ENCODE peak calls at places on chromosomes 4 and X, in seven cellular contexts. Z, E, Q, W, N, O and C are unnamed samples. For H3K36me3 and H3K27me3, the result is how much of the 10 kb centered on the place peaks cover.

GRCh38 chr4:25552580-25553271 is 102.9 kb upstream of the SLC34A2 start:
- DNase-seq in N (no peak), O (no peak), E (peak), W (no peak), Q (peak), Z (peak), C (no peak)

GRCh38 chr4:154622598-154622997 is 10.1 kb upstream of the FGG start:
- DNase-seq in Q (no peak), N (no peak), Z (no peak), O (no peak), W (no peak), E (no peak), C (no peak)

GRCh38 chr4:133188433-133189175 is 39.5 kb downstream of the PCDH10 start:
- DNase-seq in Z (no peak), Q (no peak), N (no peak), O (no peak), E (no peak), W (no peak), C (no peak)

GRCh38 chr4:164081371-164081770 is 586.9 kb downstream of the TMA16 start:
- DNase-seq in N (no peak), O (no peak), E (no peak), Z (no peak), W (no peak), Q (no peak), C (no peak)

GRCh38 chr4:169315530-169316306 is 45.0 kb upstream of the SH3RF1 start:
- DNase-seq in W (no peak), E (no peak), Q (no peak), Z (no peak), N (no peak), O (no peak), C (no peak)

GRCh38 chr4:67687639-67688038 is 13.3 kb downstream of the UBA6 start:
- DNase-seq in Z (no peak), W (no peak), E (no peak), N (no peak), Q (no peak), O (no peak), C (no peak)

GRCh38 chr4:64144994-64145393 is 264.3 kb downstream of the TECRL start:
- DNase-seq in O (no peak), N (no peak), Z (no peak), W (no peak), E (no peak), Q (peak), C (no peak)

GRCh38 chr4:60683953-60684352 is 516.2 kb upstream of the ADGRL3 start:
- DNase-seq in Z (no peak), E (no peak), O (no peak), Q (no peak), W (no peak), N (peak), C (no peak)

GRCh38 chr4:126761947-126762650 is 870.7 kb upstream of the INTU start:
- DNase-seq in O (no peak), W (no peak), Z (no peak), Q (no peak), N (no peak), E (no peak), C (no peak)

GRCh38 chrX:23935116-23935515 is 27.3 kb downstream of the CXorf58 start:
- DNase-seq in Q (no peak), O (no peak), W (no peak), Z (no peak), N (no peak), E (no peak), C (no peak)

GRCh38 chr4:140497776-140498636 is at the start of gene MGAT4D:
- DNase-seq in E (no peak), W (no peak), O (no peak), Z (peak), N (no peak), Q (no peak), C (no peak)

GRCh38 chr4:137819964-137820383 is 287.7 kb upstream of the PCDH18 start:
- DNase-seq in Z (peak), N (no peak), O (no peak), E (no peak), Q (no peak), W (no peak), C (no peak)

DNA sequence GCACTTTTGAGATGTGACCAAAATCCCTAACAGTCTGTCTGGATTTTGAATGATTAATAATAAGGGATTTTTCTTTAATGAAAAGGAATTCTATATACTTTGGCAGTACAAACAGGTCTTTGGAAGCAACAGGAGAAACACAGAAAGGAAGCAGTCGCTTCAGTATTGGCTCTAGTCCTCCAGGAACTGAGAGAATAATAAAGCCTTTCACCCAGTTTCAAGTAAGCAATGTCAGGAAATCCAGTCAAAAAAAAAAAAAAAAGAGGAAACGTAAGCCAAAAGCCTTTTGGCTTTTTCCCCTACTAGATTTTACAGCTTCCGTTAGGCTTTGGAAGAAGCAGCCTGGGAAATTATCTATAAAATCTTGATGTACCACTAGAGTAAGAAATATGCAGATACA is 61.7 kb upstream of the HDAC8 start:
- DNase-seq in W (no peak), N (no peak), O (no peak), Q (no peak), Z (no peak), E (no peak), C (no peak)
- H3K27ac ChIP-seq in W (no peak), N (no peak), O (no peak), Q (peak), Z (no peak), E (no peak), C (no peak)

DNA sequence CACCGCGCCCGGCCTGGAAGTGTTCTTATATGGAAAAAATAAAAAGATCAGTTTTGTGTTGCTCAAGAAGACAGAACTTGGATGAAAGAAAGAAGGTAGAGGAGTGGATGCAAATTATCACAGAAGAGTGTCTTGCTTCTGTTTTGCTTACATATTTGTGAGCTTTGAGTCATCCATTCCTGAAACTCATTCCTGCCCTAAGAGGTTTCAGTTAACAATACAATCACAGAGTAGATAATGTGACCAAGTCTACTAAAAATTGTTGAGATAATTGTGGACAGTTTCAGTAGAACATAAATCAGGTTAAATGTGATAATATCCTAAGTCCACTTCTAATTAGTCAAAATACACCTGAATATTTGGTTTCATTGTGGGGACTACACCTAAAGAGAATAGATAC is 26.4 kb upstream of the LRCH2 start:
- DNase-seq in Z (no peak), N (no peak), Q (no peak), E (no peak), W (no peak), O (no peak), C (no peak)
- H3K36me3 ChIP-seq in Z (under half), N (under half), Q (under half), E (under half), W (under half), O (under half), C (under half)

DNA sequence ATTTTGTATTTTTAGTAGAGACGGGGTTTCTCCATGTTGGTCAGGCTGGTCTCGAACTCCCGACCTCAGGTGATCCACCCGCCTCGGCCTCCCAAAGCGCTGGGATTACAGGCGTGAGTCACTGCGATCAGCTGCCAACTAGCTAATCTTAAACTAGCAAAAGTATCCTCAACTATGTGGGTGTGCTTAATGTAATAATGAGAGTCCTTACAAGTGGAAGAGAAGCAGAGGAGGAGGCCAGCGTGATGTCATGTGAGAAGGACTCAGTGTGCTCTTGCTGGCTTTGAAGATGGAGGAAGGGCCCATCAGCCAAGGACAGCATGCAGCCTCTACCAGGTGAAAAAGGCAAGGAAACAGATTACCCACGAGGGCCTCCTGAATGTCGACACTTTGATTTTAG is 19.6 kb downstream of the SCD5 start:
- DNase-seq in N (no peak), Q (no peak), W (no peak), E (no peak), Z (no peak), O (no peak), C (no peak)
- H3K27me3 ChIP-seq in N (under half), Q (under half), W (under half), E (under half), Z (under half), O (under half), C (under half)

GRCh38 chr4:94561249-94562024 is 109.7 kb downstream of the PDLIM5 start:
- DNase-seq in E (no peak), W (no peak), N (no peak), O (no peak), Z (no peak), Q (no peak), C (no peak)
- H3K27ac ChIP-seq in E (peak), W (peak), N (peak), O (peak), Z (no peak), Q (peak), C (no peak)

DNA sequence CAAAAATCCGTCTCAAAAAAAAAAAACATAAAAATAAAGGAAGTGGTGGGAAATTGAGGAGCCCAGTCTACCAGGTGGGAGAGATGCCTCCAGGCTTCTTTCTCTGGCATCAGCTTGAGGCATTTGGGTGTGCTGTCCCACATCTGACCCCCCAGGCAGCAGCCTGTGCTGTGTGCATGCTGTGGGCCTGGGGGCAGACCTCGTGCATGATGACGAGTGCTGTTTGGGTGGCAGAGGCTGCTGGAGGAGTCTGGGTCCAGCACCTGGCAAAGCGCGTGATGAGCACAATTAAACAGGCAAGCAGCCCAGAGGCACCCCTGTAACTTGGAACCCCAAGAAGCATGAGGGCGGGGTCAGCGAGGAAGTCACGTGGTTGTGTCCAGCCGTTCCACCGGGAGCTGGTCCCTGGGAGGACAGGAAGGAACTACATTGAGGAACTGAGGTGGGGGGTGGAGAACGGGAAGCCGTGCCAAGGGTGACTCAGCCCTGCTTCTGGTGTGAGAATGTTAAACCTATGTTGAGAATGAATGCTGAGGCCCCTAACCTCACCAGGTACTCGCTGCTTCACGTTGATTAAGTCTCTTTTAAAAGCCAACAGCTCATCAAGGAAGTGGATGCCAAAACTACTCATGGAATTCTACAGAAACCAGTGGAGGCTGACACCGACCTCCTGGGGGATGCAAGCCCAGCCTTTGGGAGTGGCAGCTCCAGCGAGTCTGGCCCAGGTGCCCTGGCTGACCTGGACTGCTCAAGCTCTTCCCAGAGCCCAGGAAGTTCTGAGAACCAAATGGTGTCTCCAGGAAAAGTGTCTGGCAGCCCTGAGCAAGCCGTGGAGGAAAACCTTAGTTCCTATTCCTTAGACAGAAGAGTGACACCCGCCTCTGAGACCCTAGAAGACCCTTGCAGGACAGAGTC is 6.1 kb downstream of the TACC3 start:
- DNase-seq in O (peak), Z (no peak), Q (peak), W (peak), N (peak), E (peak), C (no peak)
- H3K36me3 ChIP-seq in O (half or more), Z (half or more), Q (half or more), W (under half), N (under half), E (under half), C (half or more)

DNA sequence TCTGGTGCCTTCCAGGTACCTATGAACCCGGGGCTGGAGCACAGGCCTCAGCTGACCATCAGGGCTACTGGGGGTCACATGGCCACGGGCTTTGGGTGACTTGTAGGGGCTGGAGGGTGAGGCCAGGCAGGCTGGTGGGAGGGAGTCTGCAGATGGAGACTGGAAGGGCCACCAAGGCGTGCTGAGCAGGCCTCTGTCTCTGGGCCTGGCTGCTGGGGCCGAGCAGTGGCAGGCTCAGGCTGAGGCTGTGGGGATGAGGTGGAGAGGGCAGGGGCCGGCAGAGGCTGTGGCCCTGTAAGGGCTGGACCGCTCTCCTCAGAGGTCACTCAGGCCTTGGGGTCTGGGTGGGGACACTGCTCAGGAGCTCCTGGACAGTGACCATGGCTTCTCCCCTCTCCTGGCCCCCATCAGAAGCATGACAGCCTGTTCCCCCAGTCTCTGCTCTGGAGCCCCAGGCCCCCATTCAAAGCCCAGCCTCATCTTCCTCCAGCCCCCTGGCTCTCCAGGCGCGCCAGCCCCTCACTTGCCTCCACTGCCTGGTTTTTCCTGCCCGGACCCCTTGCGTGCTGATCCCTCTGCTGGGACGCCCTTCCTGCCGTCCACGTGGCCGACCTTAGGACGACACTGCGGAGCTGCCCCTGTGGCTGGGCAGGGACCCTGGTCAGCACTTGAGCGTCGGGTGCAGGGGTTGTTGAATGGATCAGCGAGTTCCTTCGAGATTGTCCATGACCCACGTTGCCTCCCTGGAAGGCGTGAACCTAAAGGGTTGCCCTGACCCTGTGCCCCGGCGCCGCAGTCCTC is 11.1 kb upstream of the NAT8L start:
- DNase-seq in Q (peak), W (peak), E (no peak), O (no peak), Z (peak), N (peak), C (no peak)
- H3K27me3 ChIP-seq in Q (under half), W (half or more), E (under half), O (under half), Z (under half), N (under half), C (under half)

DNA sequence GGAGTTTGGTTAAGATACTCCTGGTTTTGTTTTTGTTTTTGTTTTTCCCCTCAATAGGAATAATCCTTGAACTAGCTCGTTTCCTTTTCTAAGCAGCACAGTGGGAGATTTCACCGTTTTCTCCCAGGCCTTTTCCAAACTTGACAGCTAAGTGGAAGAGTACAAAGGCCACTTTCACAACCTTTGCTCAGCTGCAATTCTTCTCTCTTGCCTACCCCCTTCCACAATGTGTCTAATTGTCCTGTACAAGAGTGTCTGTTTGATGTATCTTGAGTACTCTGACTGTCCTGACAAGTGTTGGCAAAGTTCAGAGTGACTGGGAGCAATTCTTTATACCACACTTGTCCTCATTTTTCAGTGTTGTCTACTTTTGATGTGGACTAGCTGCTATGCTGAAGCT is 674.3 kb upstream of the AMOT start:
- DNase-seq in N (no peak), E (no peak), Q (no peak), Z (peak), O (no peak), W (no peak), C (no peak)
- H3K27ac ChIP-seq in N (no peak), E (no peak), Q (no peak), Z (no peak), O (no peak), W (no peak), C (no peak)

GRCh38 chr4:5757954-5758353 is 47.0 kb downstream of the EVC start:
- DNase-seq in Z (no peak), W (no peak), O (no peak), E (no peak), Q (no peak), N (peak), C (no peak)
- H3K36me3 ChIP-seq in Z (under half), W (half or more), O (under half), E (under half), Q (half or more), N (half or more), C (under half)